ENCODE peak calls at places on chromosomes 3 and 15, in seven cellular contexts. B is Panc1; M is stimulated activated CD4-positive, alpha-beta T cell treated with anti-CD3 and anti-CD28 coated beads, Interleukin-2, amount 100 ng/mL, for 24 hours; F is AG08396; H is heart left ventricle; N is naive thymus-derived CD8-positive, alpha-beta T cell; Q is COR-L47. V is an unnamed sample.
A peak's percentile ranks its signal among the peaks of the same experiment; 100 is the strongest.

GRCh38 chr3:42504334-42505202 is 2.1 kb downstream of the VIPR1 start:
- DNase-seq in B (no peak), M (no peak), F (no peak), H (no peak), N (no peak), Q (no peak), V (no peak)

GRCh38 chr3:151085889-151086483 is 522 bp downstream of the MED12L start:
- DNase-seq in B (no peak), M (peak; percentile 30), F (peak; percentile 36), H (peak; percentile 59), N (peak; percentile 13), Q (peak; percentile 54), V (no peak)

GRCh38 chr3:56960234-56960917 is 100.1 kb upstream of the SPATA12 start:
- DNase-seq in B (no peak), M (peak; percentile 7), F (no peak), H (no peak), N (no peak), Q (no peak), V (no peak)

GRCh38 chr15:33506781-33507180 is 196.0 kb downstream of the RYR3 start:
- DNase-seq in B (no peak), M (no peak), F (no peak), H (no peak), N (no peak), Q (no peak), V (no peak)

GRCh38 chr3:72275296-72275820 is 490.4 kb upstream of the PROK2 start:
- DNase-seq in B (no peak), M (no peak), F (no peak), H (no peak), N (no peak), Q (no peak), V (no peak)

GRCh38 chr3:15894382-15894781 is 96.6 kb upstream of the ANKRD28 start:
- DNase-seq in B (no peak), M (no peak), F (no peak), H (no peak), N (no peak), Q (no peak), V (no peak)

GRCh38 chr3:127606981-127607595 is 8.9 kb downstream of the MCM2 start:
- DNase-seq in B (no peak), M (no peak), F (no peak), H (peak; percentile 36), N (no peak), Q (no peak), V (no peak)

GRCh38 chr3:4271834-4272233 is 31.3 kb upstream of the SETMAR start:
- DNase-seq in B (no peak), M (no peak), F (peak; percentile 54), H (no peak), N (peak; percentile 21), Q (no peak), V (no peak)

GRCh38 chr15:62649793-62650420 is 392.6 kb upstream of the TPM1 start:
- DNase-seq in B (no peak), M (peak; percentile 35), F (peak; percentile 33), H (no peak), N (no peak), Q (no peak), V (no peak)

GRCh38 chr15:31801152-31801551 is 229.2 kb upstream of the CHRNA7 start:
- DNase-seq in B (no peak), M (no peak), F (no peak), H (peak; percentile 75), N (no peak), Q (no peak), V (peak; percentile 34)

GRCh38 chr15:74202461-74203401 is at the start of gene STRA6:
- DNase-seq in B (no peak), M (peak; percentile 9), F (no peak), H (no peak), N (no peak), Q (no peak), V (no peak)

GRCh38 chr3:49775538-49775937 is 10.8 kb downstream of the IP6K1 start:
- DNase-seq in B (no peak), M (no peak), F (no peak), H (no peak), N (no peak), Q (no peak), V (no peak)

GRCh38 chr3:100040446-100040845 is 73.9 kb downstream of the FILIP1L start:
- DNase-seq in B (no peak), M (no peak), F (no peak), H (no peak), N (no peak), Q (no peak), V (peak; percentile 32)

GRCh38 chr15:68524753-68525584 is 53.8 kb upstream of the CORO2B start:
- DNase-seq in B (no peak), M (no peak), F (peak; percentile 45), H (no peak), N (no peak), Q (no peak), V (no peak)

GRCh38 chr3:184145120-184145524 is 10.0 kb downstream of the EIF2B5 start:
- DNase-seq in B (no peak), M (peak; percentile 21), F (peak; percentile 55), H (no peak), N (peak; percentile 33), Q (peak; percentile 65), V (peak; percentile 55)

GRCh38 chr3:183114374-183114773 is 15.1 kb upstream of the MCCC1 start:
- DNase-seq in B (no peak), M (no peak), F (no peak), H (no peak), N (no peak), Q (peak; percentile 31), V (no peak)

GRCh38 chr3:122986790-122987189 is 40.8 kb downstream of the SEMA5B start:
- DNase-seq in B (no peak), M (no peak), F (no peak), H (no peak), N (no peak), Q (no peak), V (no peak)